ENCODE peak calls at places on chromosome 22, in eight cellular contexts. One of them, this sample, is unnamed.

GRCh38 chr22:41939981-41940852 is 6.7 kb downstream of the CENPM start:
- DNase-seq in kidney: peak
- DNase-seq in fibroblast of pulmonary artery: no peak
- DNase-seq in colonic mucosa: peak
- DNase-seq in right lobe of liver: no peak
- DNase-seq in PC-9: peak
- DNase-seq in neural progenitor cell: no peak
- DNase-seq in CD8-positive, alpha-beta T cell: peak
- DNase-seq in this sample: no peak

GRCh38 chr22:39349967-39350802 is at the start of gene SYNGR1:
- DNase-seq in kidney: peak
- DNase-seq in fibroblast of pulmonary artery: no peak
- DNase-seq in colonic mucosa: no peak
- DNase-seq in right lobe of liver: peak
- DNase-seq in PC-9: peak
- DNase-seq in neural progenitor cell: peak
- DNase-seq in CD8-positive, alpha-beta T cell: no peak
- DNase-seq in this sample: no peak

GRCh38 chr22:47690166-47690565 is 927.7 kb downstream of the TBC1D22A start:
- DNase-seq in kidney: no peak
- DNase-seq in fibroblast of pulmonary artery: no peak
- DNase-seq in colonic mucosa: no peak
- DNase-seq in right lobe of liver: no peak
- DNase-seq in PC-9: no peak
- DNase-seq in neural progenitor cell: no peak
- DNase-seq in CD8-positive, alpha-beta T cell: no peak
- DNase-seq in this sample: no peak

GRCh38 chr22:38738475-38739070 is 17.2 kb downstream of the SUN2 start:
- DNase-seq in kidney: peak
- DNase-seq in fibroblast of pulmonary artery: no peak
- DNase-seq in colonic mucosa: no peak
- DNase-seq in right lobe of liver: no peak
- DNase-seq in PC-9: no peak
- DNase-seq in neural progenitor cell: no peak
- DNase-seq in CD8-positive, alpha-beta T cell: no peak
- DNase-seq in this sample: no peak

GRCh38 chr22:28992565-28993326 is 68.9 kb downstream of the C22orf31 start:
- DNase-seq in kidney: no peak
- DNase-seq in fibroblast of pulmonary artery: no peak
- DNase-seq in colonic mucosa: no peak
- DNase-seq in right lobe of liver: no peak
- DNase-seq in PC-9: no peak
- DNase-seq in neural progenitor cell: no peak
- DNase-seq in CD8-positive, alpha-beta T cell: no peak
- DNase-seq in this sample: no peak

GRCh38 chr22:40326905-40327735 is 19.2 kb upstream of the ADSL start:
- DNase-seq in kidney: no peak
- DNase-seq in fibroblast of pulmonary artery: peak
- DNase-seq in colonic mucosa: no peak
- DNase-seq in right lobe of liver: no peak
- DNase-seq in PC-9: no peak
- DNase-seq in neural progenitor cell: peak
- DNase-seq in CD8-positive, alpha-beta T cell: no peak
- DNase-seq in this sample: no peak

GRCh38 chr22:47221840-47222615 is 459.6 kb downstream of the TBC1D22A start:
- DNase-seq in kidney: no peak
- DNase-seq in fibroblast of pulmonary artery: no peak
- DNase-seq in colonic mucosa: no peak
- DNase-seq in right lobe of liver: no peak
- DNase-seq in PC-9: no peak
- DNase-seq in neural progenitor cell: no peak
- DNase-seq in CD8-positive, alpha-beta T cell: no peak
- DNase-seq in this sample: no peak

GRCh38 chr22:49297286-49297870 is 530.3 kb downstream of the BRD1 start:
- DNase-seq in kidney: no peak
- DNase-seq in fibroblast of pulmonary artery: no peak
- DNase-seq in colonic mucosa: no peak
- DNase-seq in right lobe of liver: no peak
- DNase-seq in PC-9: no peak
- DNase-seq in neural progenitor cell: no peak
- DNase-seq in CD8-positive, alpha-beta T cell: no peak
- DNase-seq in this sample: no peak

GRCh38 chr22:20174785-20175596 is 24.1 kb upstream of the CCDC188 start:
- DNase-seq in kidney: no peak
- DNase-seq in fibroblast of pulmonary artery: peak
- DNase-seq in colonic mucosa: no peak
- DNase-seq in right lobe of liver: no peak
- DNase-seq in PC-9: no peak
- DNase-seq in neural progenitor cell: peak
- DNase-seq in CD8-positive, alpha-beta T cell: no peak
- DNase-seq in this sample: no peak

GRCh38 chr22:36374603-36375024 is 13.2 kb downstream of the MYH9 start:
- DNase-seq in kidney: peak
- DNase-seq in fibroblast of pulmonary artery: peak
- DNase-seq in colonic mucosa: no peak
- DNase-seq in right lobe of liver: no peak
- DNase-seq in PC-9: peak
- DNase-seq in neural progenitor cell: no peak
- DNase-seq in CD8-positive, alpha-beta T cell: no peak
- DNase-seq in this sample: no peak

GRCh38 chr22:24455751-24456426 is 28.5 kb downstream of the ADORA2A start:
- DNase-seq in kidney: no peak
- DNase-seq in fibroblast of pulmonary artery: no peak
- DNase-seq in colonic mucosa: no peak
- DNase-seq in right lobe of liver: peak
- DNase-seq in PC-9: no peak
- DNase-seq in neural progenitor cell: no peak
- DNase-seq in CD8-positive, alpha-beta T cell: no peak
- DNase-seq in this sample: no peak

GRCh38 chr22:24457894-24458293 is 30.5 kb downstream of the ADORA2A start:
- DNase-seq in kidney: no peak
- DNase-seq in fibroblast of pulmonary artery: no peak
- DNase-seq in colonic mucosa: no peak
- DNase-seq in right lobe of liver: no peak
- DNase-seq in PC-9: no peak
- DNase-seq in neural progenitor cell: no peak
- DNase-seq in CD8-positive, alpha-beta T cell: no peak
- DNase-seq in this sample: no peak

GRCh38 chr22:24465566-24465965 is 29.6 kb upstream of the UPB1 start:
- DNase-seq in kidney: no peak
- DNase-seq in fibroblast of pulmonary artery: peak
- DNase-seq in colonic mucosa: no peak
- DNase-seq in right lobe of liver: peak
- DNase-seq in PC-9: peak
- DNase-seq in neural progenitor cell: no peak
- DNase-seq in CD8-positive, alpha-beta T cell: no peak
- DNase-seq in this sample: no peak

GRCh38 chr22:24459911-24460310 is 32.5 kb downstream of the ADORA2A start:
- DNase-seq in kidney: no peak
- DNase-seq in fibroblast of pulmonary artery: no peak
- DNase-seq in colonic mucosa: no peak
- DNase-seq in right lobe of liver: peak
- DNase-seq in PC-9: no peak
- DNase-seq in neural progenitor cell: no peak
- DNase-seq in CD8-positive, alpha-beta T cell: no peak
- DNase-seq in this sample: no peak

GRCh38 chr22:24460418-24461089 is 33.2 kb downstream of the ADORA2A start:
- DNase-seq in kidney: no peak
- DNase-seq in fibroblast of pulmonary artery: no peak
- DNase-seq in colonic mucosa: no peak
- DNase-seq in right lobe of liver: peak
- DNase-seq in PC-9: no peak
- DNase-seq in neural progenitor cell: no peak
- DNase-seq in CD8-positive, alpha-beta T cell: no peak
- DNase-seq in this sample: no peak
- TF ChIP-seq CTCF in kidney: no peak
- TF ChIP-seq CTCF in fibroblast of pulmonary artery: no peak
- TF ChIP-seq CTCF in colonic mucosa: no peak
- TF ChIP-seq CTCF in right lobe of liver: no peak
- TF ChIP-seq CTCF in PC-9: no peak
- TF ChIP-seq CTCF in neural progenitor cell: no peak
- TF ChIP-seq CTCF in CD8-positive, alpha-beta T cell: no peak
- TF ChIP-seq CTCF in this sample: no peak

GRCh38 chr22:21624120-21624879 is 5.5 kb downstream of the YDJC start:
- DNase-seq in kidney: no peak
- DNase-seq in fibroblast of pulmonary artery: peak
- DNase-seq in colonic mucosa: peak
- DNase-seq in right lobe of liver: peak
- DNase-seq in PC-9: no peak
- DNase-seq in neural progenitor cell: peak
- DNase-seq in CD8-positive, alpha-beta T cell: no peak
- DNase-seq in this sample: no peak
- TF ChIP-seq CTCF in kidney: peak
- TF ChIP-seq CTCF in fibroblast of pulmonary artery: peak
- TF ChIP-seq CTCF in colonic mucosa: peak
- TF ChIP-seq CTCF in right lobe of liver: peak
- TF ChIP-seq CTCF in PC-9: peak
- TF ChIP-seq CTCF in neural progenitor cell: peak
- TF ChIP-seq CTCF in CD8-positive, alpha-beta T cell: peak
- TF ChIP-seq CTCF in this sample: peak

GRCh38 chr22:50485221-50486131 is 1.2 kb upstream of the MIOX start:
- DNase-seq in kidney: peak
- DNase-seq in fibroblast of pulmonary artery: no peak
- DNase-seq in colonic mucosa: no peak
- DNase-seq in right lobe of liver: peak
- DNase-seq in PC-9: peak
- DNase-seq in neural progenitor cell: no peak
- DNase-seq in CD8-positive, alpha-beta T cell: no peak
- DNase-seq in this sample: no peak
- TF ChIP-seq CTCF in kidney: no peak
- TF ChIP-seq CTCF in fibroblast of pulmonary artery: no peak
- TF ChIP-seq CTCF in colonic mucosa: no peak
- TF ChIP-seq CTCF in right lobe of liver: no peak
- TF ChIP-seq CTCF in PC-9: no peak
- TF ChIP-seq CTCF in neural progenitor cell: no peak
- TF ChIP-seq CTCF in CD8-positive, alpha-beta T cell: no peak
- TF ChIP-seq CTCF in this sample: no peak

DNA sequence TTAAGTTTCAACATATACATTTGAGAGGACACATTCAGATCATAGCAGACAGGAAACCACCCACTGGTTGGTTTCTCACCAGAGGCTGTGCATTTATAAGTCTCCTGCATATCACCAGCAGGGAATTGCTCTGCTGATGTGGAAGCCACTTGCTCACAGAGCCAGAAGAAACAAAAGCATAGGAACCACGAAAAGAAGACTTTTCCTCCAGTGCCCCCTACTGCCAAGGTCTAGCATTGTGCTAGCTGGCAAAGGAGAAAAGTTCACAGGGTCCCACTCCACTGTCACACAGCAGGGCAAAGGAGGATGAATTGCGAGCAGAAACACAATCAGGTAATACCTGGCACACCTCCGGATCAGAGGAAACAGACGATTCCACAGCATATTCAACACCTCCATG is 28.9 kb upstream of the ISX start:
- DNase-seq in kidney: no peak
- DNase-seq in fibroblast of pulmonary artery: no peak
- DNase-seq in colonic mucosa: no peak
- DNase-seq in right lobe of liver: no peak
- DNase-seq in PC-9: no peak
- DNase-seq in neural progenitor cell: peak
- DNase-seq in CD8-positive, alpha-beta T cell: no peak
- DNase-seq in this sample: no peak
- TF ChIP-seq CTCF in kidney: no peak
- TF ChIP-seq CTCF in fibroblast of pulmonary artery: no peak
- TF ChIP-seq CTCF in colonic mucosa: no peak
- TF ChIP-seq CTCF in right lobe of liver: no peak
- TF ChIP-seq CTCF in PC-9: peak
- TF ChIP-seq CTCF in neural progenitor cell: peak
- TF ChIP-seq CTCF in CD8-positive, alpha-beta T cell: no peak
- TF ChIP-seq CTCF in this sample: no peak